ENCODE peak calls at places on chromosomes 3 and 15, in four cellular contexts. One of them, this sample, is unnamed.

GRCh38 chr15:44536298-44536961 is 517 bp upstream of the EIF3J start:
- DNase-seq in H1: peak; percentile 76
- DNase-seq in GM12878: no peak
- DNase-seq in HepG2: peak; percentile 77
- DNase-seq in this sample: peak; percentile 58

GRCh38 chr15:93997071-93997658 is 234.2 kb upstream of the MCTP2 start:
- DNase-seq in H1: no peak
- DNase-seq in GM12878: no peak
- DNase-seq in HepG2: peak; percentile 8
- DNase-seq in this sample: peak; percentile 39

GRCh38 chr3:130729154-130729553 is 17.5 kb downstream of the PIK3R4 start:
- DNase-seq in H1: no peak
- DNase-seq in GM12878: no peak
- DNase-seq in HepG2: no peak
- DNase-seq in this sample: no peak

GRCh38 chr3:171811913-171812321 is 1.6 kb upstream of the PLD1 start:
- DNase-seq in H1: no peak
- DNase-seq in GM12878: no peak
- DNase-seq in HepG2: no peak
- DNase-seq in this sample: no peak

GRCh38 chr15:100170673-100171210 is 171.0 kb downstream of the ADAMTS17 start:
- DNase-seq in H1: no peak
- DNase-seq in GM12878: no peak
- DNase-seq in HepG2: no peak
- DNase-seq in this sample: no peak

GRCh38 chr15:87032291-87032690 is 952.6 kb downstream of the AGBL1 start:
- DNase-seq in H1: peak; percentile 13
- DNase-seq in GM12878: no peak
- DNase-seq in HepG2: no peak
- DNase-seq in this sample: no peak

GRCh38 chr3:160368804-160369203 is 30.2 kb downstream of the IFT80 start:
- DNase-seq in H1: no peak
- DNase-seq in GM12878: no peak
- DNase-seq in HepG2: no peak
- DNase-seq in this sample: no peak

GRCh38 chr15:56038015-56038414 is 44.6 kb upstream of the NEDD4 start:
- DNase-seq in H1: no peak
- DNase-seq in GM12878: no peak
- DNase-seq in HepG2: no peak
- DNase-seq in this sample: no peak

GRCh38 chr3:6733699-6734394 is 127.1 kb upstream of the GRM7 start:
- DNase-seq in H1: no peak
- DNase-seq in GM12878: no peak
- DNase-seq in HepG2: no peak
- DNase-seq in this sample: no peak

GRCh38 chr3:74067296-74067695 is 442.6 kb upstream of the PDZRN3 start:
- DNase-seq in H1: no peak
- DNase-seq in GM12878: no peak
- DNase-seq in HepG2: no peak
- DNase-seq in this sample: no peak

GRCh38 chr3:155233213-155233612 is 60.3 kb downstream of the STRIT1 start:
- DNase-seq in H1: no peak
- DNase-seq in GM12878: no peak
- DNase-seq in HepG2: no peak
- DNase-seq in this sample: peak; percentile 17

GRCh38 chr15:93983501-93983900 is 247.9 kb upstream of the MCTP2 start:
- DNase-seq in H1: no peak
- DNase-seq in GM12878: no peak
- DNase-seq in HepG2: no peak
- DNase-seq in this sample: no peak

DNA sequence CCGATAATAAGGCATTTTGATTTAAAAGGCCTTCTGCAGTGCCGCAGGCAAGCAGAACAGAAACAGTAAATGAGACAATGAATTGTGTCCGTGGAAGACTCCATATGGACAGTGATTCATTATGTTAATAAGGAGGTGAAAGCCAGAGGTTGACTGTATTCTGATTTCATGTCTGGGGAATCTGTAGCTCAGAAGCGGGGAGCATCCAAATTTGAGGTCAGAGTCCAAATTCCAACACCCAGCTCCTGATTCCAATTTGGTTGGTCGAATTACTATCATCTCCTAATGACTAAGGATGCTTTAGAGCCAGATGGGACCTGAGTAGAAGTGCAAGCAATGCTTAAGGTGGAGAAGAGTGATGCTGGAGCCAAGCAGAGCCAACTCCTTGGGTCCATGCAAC is 994 bp upstream of the TBC1D21 start:
- DNase-seq in H1: no peak
- DNase-seq in GM12878: no peak
- DNase-seq in HepG2: no peak
- DNase-seq in this sample: no peak
- TF ChIP-seq SP1 in H1: no peak
- TF ChIP-seq SP1 in GM12878: no peak
- TF ChIP-seq SP1 in HepG2: no peak
- TF ChIP-seq SP1 in this sample: no peak

DNA sequence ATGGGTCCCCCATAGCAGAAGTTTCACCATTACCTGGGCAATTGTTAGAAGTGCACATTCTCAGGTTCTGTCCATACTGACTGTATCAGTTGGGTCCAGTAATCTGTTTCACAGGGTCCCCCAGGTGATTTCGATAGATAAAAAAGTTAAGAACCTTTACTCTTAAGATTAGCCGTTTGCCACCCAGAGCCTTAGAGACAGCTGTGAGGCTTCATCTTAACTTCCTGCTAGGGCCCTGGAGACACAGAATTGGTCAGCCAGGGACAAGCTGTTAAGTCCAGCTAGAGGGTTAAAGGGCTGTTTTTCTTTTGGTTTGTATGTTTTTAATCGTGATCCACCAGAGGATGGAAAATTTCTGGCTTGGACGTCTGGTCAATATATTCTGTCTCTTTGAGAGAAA is 6.7 kb downstream of the FAM162A start:
- DNase-seq in H1: no peak
- DNase-seq in GM12878: no peak
- DNase-seq in HepG2: no peak
- DNase-seq in this sample: no peak
- TF ChIP-seq SUZ12 in H1: no peak
- TF ChIP-seq SUZ12 in GM12878: no peak
- TF ChIP-seq SUZ12 in HepG2: no peak
- TF ChIP-seq SUZ12 in this sample: no peak

GRCh38 chr3:23712656-23713559 is 92.8 kb upstream of the UBE2E1 start:
- DNase-seq in H1: peak; percentile 72
- DNase-seq in GM12878: no peak
- DNase-seq in HepG2: no peak
- DNase-seq in this sample: no peak
- TF ChIP-seq SP1 in H1: peak; percentile 68
- TF ChIP-seq SP1 in GM12878: no peak
- TF ChIP-seq SP1 in HepG2: no peak
- TF ChIP-seq SP1 in this sample: no peak

GRCh38 chr3:39362812-39363211 is 20.4 kb upstream of the SLC25A38 start:
- DNase-seq in H1: no peak
- DNase-seq in GM12878: no peak
- DNase-seq in HepG2: no peak
- DNase-seq in this sample: no peak
- TF ChIP-seq SUZ12 in H1: no peak
- TF ChIP-seq SUZ12 in GM12878: no peak
- TF ChIP-seq SUZ12 in HepG2: no peak
- TF ChIP-seq SUZ12 in this sample: no peak

GRCh38 chr3:11914041-11914440 is 67.4 kb upstream of the TAMM41 start:
- DNase-seq in H1: no peak
- DNase-seq in GM12878: no peak
- DNase-seq in HepG2: no peak
- DNase-seq in this sample: no peak
- TF ChIP-seq SP1 in H1: no peak
- TF ChIP-seq SP1 in GM12878: no peak
- TF ChIP-seq SP1 in HepG2: no peak
- TF ChIP-seq SP1 in this sample: no peak

DNA sequence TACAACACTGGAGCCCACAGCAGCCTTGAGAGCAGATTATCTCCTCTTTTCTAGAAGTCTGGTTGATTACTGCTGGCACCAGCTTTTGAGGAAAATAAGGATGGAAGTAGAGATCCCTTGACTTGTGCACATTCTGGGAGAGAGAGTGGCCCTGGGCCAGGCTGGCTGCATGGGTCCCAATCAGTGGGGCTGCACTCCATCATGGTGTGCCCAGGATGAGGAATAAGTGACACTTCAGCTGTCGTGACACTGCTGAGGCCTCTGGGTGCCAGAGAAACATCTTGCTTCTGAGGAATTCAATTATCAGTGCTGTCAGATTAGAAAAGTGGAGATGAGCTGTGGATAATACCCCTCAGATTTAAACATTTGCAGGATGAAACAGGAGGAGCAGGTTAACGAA is 9.1 kb downstream of the RAMAC start:
- DNase-seq in H1: no peak
- DNase-seq in GM12878: no peak
- DNase-seq in HepG2: no peak
- DNase-seq in this sample: no peak
- TF ChIP-seq SUZ12 in H1: no peak
- TF ChIP-seq SUZ12 in GM12878: no peak
- TF ChIP-seq SUZ12 in HepG2: no peak
- TF ChIP-seq SUZ12 in this sample: no peak

This sample was measured in HEK293T.